ENCODE peak calls at places on chromosomes 13 and 19, in six cellular contexts. Y, H, V, A, I and C are unnamed samples.

GRCh38 chr13:113489171-113489548 is 1.4 kb downstream of the DCUN1D2 start:
- DNase-seq in I (peak), A (peak), H (no peak), V (peak), Y (no peak), C (no peak)

GRCh38 chr13:28866932-28867331 is 46.8 kb downstream of the MTUS2 start:
- DNase-seq in A (no peak), I (no peak), V (no peak), Y (no peak), H (no peak), C (no peak)

GRCh38 chr13:97855570-97855970 is 97.9 kb upstream of the IPO5 start:
- DNase-seq in V (peak), A (peak), I (peak), Y (no peak), H (peak), C (no peak)

GRCh38 chr19:39182174-39182505 is 14.6 kb upstream of the NCCRP1 start:
- DNase-seq in I (no peak), A (no peak), Y (no peak), H (no peak), V (no peak), C (no peak)

GRCh38 chr13:51781246-51782022 is 22.5 kb downstream of the DHRS12 start:
- DNase-seq in I (no peak), Y (no peak), V (no peak), H (no peak), A (peak), C (no peak)

GRCh38 chr13:44660050-44660449 is 83.9 kb upstream of the TSC22D1 start:
- DNase-seq in Y (no peak), H (no peak), V (no peak), A (no peak), I (no peak), C (no peak)

GRCh38 chr13:112066624-112067004 is 335 bp upstream of the SOX1 start:
- DNase-seq in A (no peak), I (peak), Y (no peak), H (peak), V (no peak), C (no peak)

GRCh38 chr19:2478324-2478755 is 2.4 kb downstream of the GADD45B start:
- DNase-seq in I (no peak), H (peak), A (peak), V (no peak), Y (peak), C (peak)

GRCh38 chr19:53467503-53468262 is at the start of gene ZNF813:
- DNase-seq in V (peak), I (peak), A (peak), H (peak), Y (peak), C (peak)

GRCh38 chr19:10000171-10000826 is 10.0 kb downstream of the COL5A3 start:
- DNase-seq in V (peak), Y (peak), I (peak), A (peak), H (peak), C (peak)

GRCh38 chr19:16260794-16261161 is 63.1 kb downstream of the AP1M1 start:
- DNase-seq in A (no peak), I (no peak), Y (no peak), H (no peak), V (no peak), C (no peak)
- H3K27ac ChIP-seq in A (no peak), I (no peak), Y (no peak), H (no peak), V (no peak), C (no peak)

DNA sequence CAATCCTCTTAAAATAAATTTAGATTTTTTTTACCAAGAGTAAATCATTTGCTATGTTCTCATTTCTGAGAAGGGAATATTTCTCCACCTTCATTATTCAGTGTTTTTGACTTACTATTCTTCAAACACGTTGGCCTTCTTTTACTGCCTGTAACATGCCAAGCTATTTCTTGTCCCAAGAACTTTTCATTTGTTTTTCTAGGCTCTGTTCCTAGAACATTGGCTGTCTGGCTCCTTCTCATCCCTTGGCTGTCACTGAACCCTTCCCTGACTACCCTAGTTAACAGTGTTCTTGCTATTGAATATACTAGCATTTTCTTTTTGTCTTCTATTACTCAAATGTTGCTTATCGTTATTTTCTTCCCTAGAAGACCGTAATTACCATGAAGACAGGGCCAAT is 248.1 kb downstream of the ITGBL1 start:
- DNase-seq in H (no peak), I (no peak), V (no peak), A (no peak), Y (no peak), C (no peak)
- H3K27ac ChIP-seq in H (no peak), I (no peak), V (no peak), A (no peak), Y (peak), C (peak)

GRCh38 chr19:14370169-14370998 is 10.9 kb upstream of the ADGRE5 start:
- DNase-seq in Y (no peak), I (no peak), H (no peak), A (no peak), V (no peak), C (no peak)
- H3K27ac ChIP-seq in Y (peak), I (no peak), H (no peak), A (no peak), V (no peak), C (peak)

GRCh38 chr19:55605637-55606470 is at the start of gene ZNF865:
- DNase-seq in H (peak), V (peak), Y (peak), I (no peak), A (peak), C (no peak)

GRCh38 chr19:55606471-55606787 is 982 bp downstream of the ZNF865 start:
- DNase-seq in Y (no peak), V (no peak), I (no peak), H (no peak), A (no peak), C (no peak)

GRCh38 chr19:55605207-55605636 is 225 bp upstream of the ZNF865 start:
- DNase-seq in H (peak), A (peak), V (peak), Y (peak), I (peak), C (peak)

GRCh38 chr19:55609326-55609725 is 3.9 kb downstream of the ZNF865 start:
- DNase-seq in H (no peak), I (no peak), V (no peak), Y (no peak), A (no peak), C (no peak)

DNA sequence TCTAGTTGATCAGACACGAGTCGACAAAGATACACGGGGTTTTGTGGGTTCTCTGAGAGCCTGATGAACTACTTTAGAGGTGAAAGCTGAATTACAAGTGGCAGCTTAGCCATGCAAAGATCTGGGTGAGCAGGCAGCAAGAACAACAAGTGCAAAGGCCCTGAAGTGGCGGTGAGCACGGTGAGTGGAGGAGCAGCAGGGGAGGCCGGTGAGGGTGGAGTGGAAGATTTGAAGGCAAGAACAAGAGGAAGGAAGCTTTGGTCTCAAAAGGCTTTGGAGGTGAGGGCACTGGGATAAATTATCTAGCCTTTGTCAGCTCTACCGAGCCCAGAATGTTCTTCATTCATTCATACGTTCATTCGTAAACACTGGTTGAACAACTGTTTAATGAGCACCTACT is 1.4 kb downstream of the ZNF865 start:
- DNase-seq in V (no peak), I (no peak), A (no peak), H (no peak), Y (no peak), C (no peak)
- H3K27ac ChIP-seq in V (peak), I (no peak), A (no peak), H (no peak), Y (peak), C (peak)

GRCh38 chr19:33291623-33292534 is 10.5 kb downstream of the CEBPA start:
- DNase-seq in A (no peak), H (no peak), V (no peak), I (no peak), Y (no peak), C (no peak)
- H3K27ac ChIP-seq in A (peak), H (no peak), V (peak), I (no peak), Y (no peak), C (no peak)

DNA sequence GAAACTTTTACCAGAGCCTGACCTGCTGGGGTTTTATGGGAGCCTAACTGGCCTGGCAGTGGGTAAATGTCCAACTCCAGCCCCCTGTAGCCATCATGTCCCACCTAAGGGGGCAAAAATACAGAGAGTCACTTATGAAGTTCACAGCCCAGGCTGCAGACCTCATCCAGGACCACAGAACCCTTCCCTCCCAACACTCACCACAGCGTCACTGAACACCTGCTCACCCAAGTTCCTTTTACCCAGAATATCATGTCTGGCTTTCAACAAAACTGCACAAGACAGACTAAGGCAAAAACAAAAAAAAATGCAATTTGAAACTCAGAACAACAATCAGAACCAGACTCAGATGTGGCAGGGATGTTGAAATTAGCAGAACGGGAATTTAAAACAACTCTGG is 6.4 kb downstream of the CEACAM3 start:
- DNase-seq in A (no peak), Y (no peak), H (no peak), I (no peak), V (no peak), C (no peak)
- H3K27ac ChIP-seq in A (peak), Y (no peak), H (no peak), I (peak), V (no peak), C (no peak)

DNA sequence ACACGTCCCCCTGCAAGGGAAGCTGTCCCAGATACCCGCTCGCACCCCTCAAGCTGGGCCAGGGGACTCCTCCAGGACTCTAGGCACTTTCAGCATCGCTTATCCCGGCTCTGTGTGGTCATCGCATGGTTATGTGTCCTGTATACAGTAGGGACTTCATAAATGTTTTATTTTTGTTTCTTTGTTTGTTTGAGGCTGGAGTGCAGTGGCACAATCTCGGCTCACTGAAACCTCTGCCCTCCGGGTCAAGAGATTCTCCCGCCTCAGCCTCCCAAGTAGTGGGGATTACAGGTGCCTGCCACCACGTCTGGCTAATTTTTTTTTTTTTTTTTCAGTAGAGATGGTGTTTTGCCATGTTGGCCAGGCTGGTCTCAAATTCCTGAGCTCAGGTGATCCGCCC is 7.5 kb downstream of the ANGPTL8 start:
- DNase-seq in V (no peak), Y (no peak), I (no peak), A (no peak), H (no peak), C (no peak)
- H3K27ac ChIP-seq in V (no peak), Y (peak), I (no peak), A (no peak), H (no peak), C (no peak)

DNA sequence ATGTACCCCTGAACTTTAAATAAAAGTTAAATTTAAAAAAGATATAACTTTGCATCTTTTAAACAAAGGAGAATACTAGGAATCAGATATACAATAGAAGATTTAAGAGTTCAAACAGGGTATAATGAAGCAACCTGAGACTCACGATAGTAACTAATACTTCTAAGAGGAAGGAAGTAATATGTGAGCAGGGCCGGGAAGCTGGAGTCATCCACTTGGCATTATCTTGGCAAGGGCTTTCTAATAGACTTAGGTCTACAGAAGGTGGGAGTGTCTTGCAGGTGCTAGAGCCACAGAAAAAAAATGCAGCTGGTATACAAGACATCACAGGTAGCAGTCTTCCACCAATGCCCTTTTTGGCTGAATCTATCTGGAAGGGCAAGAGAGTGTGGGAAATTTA is 231.9 kb downstream of the KCTD12 start:
- DNase-seq in Y (no peak), A (no peak), H (no peak), I (no peak), V (no peak), C (no peak)
- H3K27ac ChIP-seq in Y (no peak), A (no peak), H (no peak), I (no peak), V (no peak), C (no peak)